ENCODE peak calls at places on chromosomes 2 and 18, in four cellular contexts. One of them, this sample, is unnamed. For H4K20me1, the result is how much of the 10 kb centered on the place peaks cover.

GRCh38 chr2:240455719-240456606 is 20.5 kb downstream of the GPC1 start:
- DNase-seq in K562: no peak
- DNase-seq in GM12878: no peak
- DNase-seq in H1: peak
- DNase-seq in this sample: no peak

GRCh38 chr2:241851325-241852115 is 7.2 kb downstream of the PDCD1 start:
- DNase-seq in K562: no peak
- DNase-seq in GM12878: no peak
- DNase-seq in H1: peak
- DNase-seq in this sample: no peak

GRCh38 chr2:39513641-39514094 is 76.6 kb upstream of the MAP4K3 start:
- DNase-seq in K562: peak
- DNase-seq in GM12878: peak
- DNase-seq in H1: no peak
- DNase-seq in this sample: peak

GRCh38 chr2:6917761-6918421 is 679 bp downstream of the RNF144A start:
- DNase-seq in K562: no peak
- DNase-seq in GM12878: no peak
- DNase-seq in H1: peak
- DNase-seq in this sample: no peak

GRCh38 chr2:179332903-179333302 is 68.3 kb upstream of the SESTD1 start:
- DNase-seq in K562: no peak
- DNase-seq in GM12878: no peak
- DNase-seq in H1: no peak
- DNase-seq in this sample: no peak

GRCh38 chr2:148674063-148675020 is 29.8 kb downstream of the EPC2 start:
- DNase-seq in K562: peak
- DNase-seq in GM12878: no peak
- DNase-seq in H1: peak
- DNase-seq in this sample: peak

GRCh38 chr2:158805936-158806335 is 10.8 kb downstream of the DAPL1 start:
- DNase-seq in K562: no peak
- DNase-seq in GM12878: no peak
- DNase-seq in H1: no peak
- DNase-seq in this sample: no peak

GRCh38 chr2:55345064-55345463 is 74.6 kb downstream of the CCDC88A start:
- DNase-seq in K562: no peak
- DNase-seq in GM12878: no peak
- DNase-seq in H1: no peak
- DNase-seq in this sample: no peak

GRCh38 chr2:120894936-120895335 is 159.3 kb downstream of the GLI2 start:
- DNase-seq in K562: no peak
- DNase-seq in GM12878: no peak
- DNase-seq in H1: no peak
- DNase-seq in this sample: no peak

GRCh38 chr18:32577561-32577960 is 106.9 kb upstream of the GAREM1 start:
- DNase-seq in K562: no peak
- DNase-seq in GM12878: no peak
- DNase-seq in H1: no peak
- DNase-seq in this sample: no peak

GRCh38 chr2:16933355-16933754 is 267.7 kb upstream of the CYRIA start:
- DNase-seq in K562: no peak
- DNase-seq in GM12878: no peak
- DNase-seq in H1: no peak
- DNase-seq in this sample: no peak

GRCh38 chr2:64768426-64769033 is 114.8 kb upstream of the SERTAD2 start:
- DNase-seq in K562: no peak
- DNase-seq in GM12878: no peak
- DNase-seq in H1: no peak
- DNase-seq in this sample: no peak

GRCh38 chr2:86218124-86218523 is 18.9 kb downstream of the MRPL35 start:
- DNase-seq in K562: no peak
- DNase-seq in GM12878: no peak
- DNase-seq in H1: no peak
- DNase-seq in this sample: no peak

GRCh38 chr2:107936427-107937359 is 49.6 kb upstream of the SLC5A7 start:
- DNase-seq in K562: peak
- DNase-seq in GM12878: no peak
- DNase-seq in H1: peak
- DNase-seq in this sample: no peak

GRCh38 chr18:60883594-60883993 is 449.6 kb upstream of the CDH20 start:
- DNase-seq in K562: no peak
- DNase-seq in GM12878: no peak
- DNase-seq in H1: no peak
- DNase-seq in this sample: no peak
- H4K20me1 ChIP-seq in K562: under half
- H4K20me1 ChIP-seq in GM12878: under half
- H4K20me1 ChIP-seq in H1: under half
- H4K20me1 ChIP-seq in this sample: under half

DNA sequence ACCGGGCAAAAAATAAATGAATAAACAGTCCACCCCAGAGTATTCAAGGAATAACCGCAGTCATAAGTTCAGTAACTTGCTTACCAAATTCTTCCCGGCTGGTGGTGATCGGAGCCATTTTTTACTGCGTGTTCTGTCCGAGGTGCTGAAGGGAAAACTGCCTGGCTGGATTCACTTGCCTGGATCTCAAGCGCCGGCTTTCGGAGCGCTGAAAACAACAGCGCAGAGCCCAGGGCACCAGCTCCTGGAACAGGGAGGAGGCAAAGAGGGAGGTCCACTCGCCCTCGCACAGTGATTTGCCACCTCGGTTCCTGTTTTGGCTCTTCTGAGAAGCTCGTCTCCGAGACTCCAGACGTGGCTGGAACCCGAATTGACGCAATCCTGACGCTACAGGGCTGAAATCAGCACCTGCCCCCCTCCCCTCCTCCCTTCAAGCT is at the start of gene SYT4:
- DNase-seq in K562: no peak
- DNase-seq in GM12878: no peak
- DNase-seq in H1: peak
- DNase-seq in this sample: no peak
- TF ChIP-seq ATF3 in K562: no peak
- TF ChIP-seq ATF3 in GM12878: no peak
- TF ChIP-seq ATF3 in H1: no peak
- TF ChIP-seq ATF3 in this sample: no peak

DNA sequence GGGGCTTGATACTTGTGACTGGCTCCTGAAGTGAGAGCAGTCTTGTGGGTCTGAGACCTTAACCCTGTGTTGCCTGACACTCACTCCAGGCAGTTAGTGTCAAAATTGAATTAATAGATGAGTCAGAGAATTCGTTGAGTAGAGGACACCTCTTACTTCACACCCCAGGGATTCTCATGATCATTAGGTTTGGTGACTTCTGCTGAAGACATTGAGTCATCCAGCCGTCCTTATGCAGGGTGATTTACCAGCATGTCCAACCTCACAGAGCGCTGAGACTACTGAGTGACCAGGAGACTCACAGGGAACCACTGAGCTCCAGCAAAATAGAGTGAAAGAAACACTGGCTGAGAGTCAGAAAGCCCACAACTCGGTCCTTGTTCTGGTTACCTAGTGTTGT is 36.0 kb upstream of the EVA1A start:
- DNase-seq in K562: no peak
- DNase-seq in GM12878: no peak
- DNase-seq in H1: no peak
- DNase-seq in this sample: no peak
- H3K9ac ChIP-seq in K562: no peak
- H3K9ac ChIP-seq in GM12878: no peak
- H3K9ac ChIP-seq in H1: no peak
- H3K9ac ChIP-seq in this sample: no peak

GRCh38 chr2:172743898-172744297 is 8.3 kb downstream of the RAPGEF4 start:
- DNase-seq in K562: no peak
- DNase-seq in GM12878: no peak
- DNase-seq in H1: no peak
- DNase-seq in this sample: no peak
- H4K20me1 ChIP-seq in K562: under half
- H4K20me1 ChIP-seq in GM12878: under half
- H4K20me1 ChIP-seq in H1: under half
- H4K20me1 ChIP-seq in this sample: under half

DNA sequence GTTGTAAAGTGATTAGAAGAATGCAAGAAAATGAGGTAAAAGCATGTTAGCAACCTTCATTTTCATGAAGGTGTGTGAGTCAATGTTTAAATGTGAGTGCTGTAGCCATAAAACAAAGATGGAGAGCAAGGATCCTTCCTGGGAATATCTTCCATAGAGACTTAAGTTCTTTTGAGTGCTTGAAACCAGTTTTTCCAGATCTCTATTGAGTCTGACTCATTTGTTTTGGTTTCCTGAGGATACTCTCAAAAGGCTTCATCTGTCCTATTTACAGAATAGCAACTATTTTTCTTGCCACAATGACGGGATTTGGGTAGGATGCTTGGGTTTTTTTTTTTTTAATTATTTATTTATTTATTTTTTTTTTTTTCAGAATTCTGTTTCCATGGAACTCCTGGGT is 45.9 kb upstream of the ASB1 start:
- DNase-seq in K562: no peak
- DNase-seq in GM12878: no peak
- DNase-seq in H1: no peak
- DNase-seq in this sample: peak
- TF ChIP-seq ATF3 in K562: no peak
- TF ChIP-seq ATF3 in GM12878: no peak
- TF ChIP-seq ATF3 in H1: no peak
- TF ChIP-seq ATF3 in this sample: no peak

DNA sequence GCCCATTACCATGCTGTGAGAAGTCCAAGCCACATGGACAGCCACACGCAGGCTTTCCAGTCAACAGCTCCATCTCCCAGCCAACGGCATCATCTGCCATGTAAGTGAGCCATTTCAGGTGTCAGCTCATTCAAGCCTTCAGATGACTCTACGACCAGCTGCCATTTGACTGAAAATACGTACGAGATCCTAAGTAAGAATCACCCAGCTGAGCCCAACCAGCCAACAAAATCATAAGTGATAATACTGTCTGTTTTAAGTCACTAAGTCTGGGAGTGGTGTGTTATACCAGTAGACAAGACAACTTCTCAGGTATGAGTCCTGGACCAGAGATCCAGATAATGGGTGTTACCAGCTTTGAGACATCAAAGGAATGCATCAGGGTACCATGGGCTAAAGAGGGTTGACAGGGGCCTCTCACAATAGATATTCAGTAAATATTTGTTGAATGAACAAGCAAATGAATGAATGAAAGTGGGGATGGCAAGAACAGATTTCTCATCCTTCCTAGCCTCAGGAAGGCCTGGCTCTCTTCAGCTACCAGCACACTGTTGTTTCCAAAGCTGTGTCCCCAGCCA is 52.9 kb upstream of the CTIF start:
- DNase-seq in K562: no peak
- DNase-seq in GM12878: no peak
- DNase-seq in H1: no peak
- DNase-seq in this sample: no peak
- H3K9ac ChIP-seq in K562: no peak
- H3K9ac ChIP-seq in GM12878: no peak
- H3K9ac ChIP-seq in H1: no peak
- H3K9ac ChIP-seq in this sample: no peak

GRCh38 chr2:71348302-71348701 is 16.7 kb downstream of the ZNF638 start:
- DNase-seq in K562: peak
- DNase-seq in GM12878: no peak
- DNase-seq in H1: no peak
- DNase-seq in this sample: no peak

GRCh38 chr2:71347517-71347916 is 15.9 kb downstream of the ZNF638 start:
- DNase-seq in K562: peak
- DNase-seq in GM12878: no peak
- DNase-seq in H1: no peak
- DNase-seq in this sample: no peak

GRCh38 chr2:71358931-71359671 is 27.5 kb downstream of the ZNF638 start:
- DNase-seq in K562: no peak
- DNase-seq in GM12878: no peak
- DNase-seq in H1: no peak
- DNase-seq in this sample: no peak

DNA sequence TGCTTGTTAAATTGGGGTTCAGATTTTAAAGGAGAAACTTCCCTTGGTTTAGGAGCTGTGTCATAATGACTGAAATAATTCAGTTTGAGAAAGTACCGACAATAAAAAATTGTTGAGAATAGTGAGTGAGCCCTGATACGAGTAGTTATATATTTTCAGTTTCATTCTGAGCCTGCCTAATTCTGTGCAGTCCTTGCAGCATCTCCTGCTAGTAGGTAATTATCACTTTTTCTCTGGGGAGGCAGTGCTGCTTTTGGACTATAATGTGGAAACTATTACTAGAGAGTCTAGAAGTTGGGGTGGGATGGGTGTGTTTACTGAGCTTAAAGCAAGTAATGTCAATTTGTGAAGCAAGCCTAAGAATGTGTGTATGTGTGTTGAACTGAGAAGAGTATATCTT is 21.7 kb downstream of the ZNF638 start:
- DNase-seq in K562: no peak
- DNase-seq in GM12878: peak
- DNase-seq in H1: no peak
- DNase-seq in this sample: no peak
- H4K20me1 ChIP-seq in K562: under half
- H4K20me1 ChIP-seq in GM12878: under half
- H4K20me1 ChIP-seq in H1: under half
- H4K20me1 ChIP-seq in this sample: under half

DNA sequence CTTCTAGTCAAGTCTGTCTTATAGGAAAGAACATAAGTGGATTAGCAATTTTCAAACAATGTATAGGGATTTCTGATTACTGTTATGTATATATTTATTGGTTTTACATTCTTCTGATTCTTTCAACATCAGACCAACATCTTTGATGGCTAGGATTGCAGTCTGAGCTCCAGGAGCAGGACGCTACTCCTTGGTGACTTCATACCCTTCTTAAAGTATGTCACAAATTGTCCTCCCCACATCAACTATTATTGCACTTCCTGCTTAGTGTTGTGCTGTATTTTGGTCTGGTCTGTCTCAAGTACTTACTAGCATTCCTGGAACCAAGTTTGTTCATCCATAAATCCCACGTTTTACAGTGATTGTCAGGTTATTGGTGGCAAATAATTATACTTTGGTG is 49.0 kb downstream of the MAP2 start:
- DNase-seq in K562: no peak
- DNase-seq in GM12878: no peak
- DNase-seq in H1: no peak
- DNase-seq in this sample: no peak
- TF ChIP-seq ATF3 in K562: no peak
- TF ChIP-seq ATF3 in GM12878: no peak
- TF ChIP-seq ATF3 in H1: no peak
- TF ChIP-seq ATF3 in this sample: no peak

DNA sequence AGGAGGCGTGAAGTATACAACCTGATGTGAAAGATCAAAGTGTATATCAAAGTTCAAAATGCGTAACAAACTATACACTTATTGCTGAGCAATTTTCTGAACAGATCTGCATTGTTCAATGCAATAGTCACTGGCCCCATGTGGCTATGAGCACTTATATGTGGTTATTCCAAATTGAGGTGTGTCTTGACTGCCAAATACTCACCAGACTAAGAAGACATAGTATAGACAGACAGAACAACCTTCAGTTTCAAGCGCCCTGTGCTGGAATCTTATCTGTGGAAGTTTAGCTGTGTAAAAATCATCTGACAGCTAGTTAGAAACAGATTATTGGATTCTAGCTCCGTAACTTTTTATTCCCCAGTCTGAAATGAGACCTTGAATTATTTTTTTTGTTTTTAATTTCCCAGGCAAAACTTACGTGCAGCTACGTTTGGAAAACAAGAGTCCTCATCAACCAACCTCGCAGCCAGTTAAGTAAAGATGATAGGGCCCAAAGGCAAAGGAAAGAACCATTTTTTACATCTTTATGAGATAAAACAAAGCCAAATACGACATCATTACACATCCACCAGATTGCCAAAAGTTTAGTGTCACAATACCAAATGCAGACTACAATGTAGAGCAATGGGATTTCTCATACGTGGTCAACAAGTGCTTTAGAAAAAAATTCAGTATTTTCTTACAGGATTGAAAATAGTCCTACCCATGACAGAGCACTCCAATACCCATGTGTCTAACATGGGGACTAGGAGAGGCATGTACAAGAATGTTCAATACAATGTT is 37.2 kb downstream of the MBOAT2 start:
- DNase-seq in K562: no peak
- DNase-seq in GM12878: no peak
- DNase-seq in H1: no peak
- DNase-seq in this sample: no peak
- H3K9ac ChIP-seq in K562: peak
- H3K9ac ChIP-seq in GM12878: no peak
- H3K9ac ChIP-seq in H1: no peak
- H3K9ac ChIP-seq in this sample: no peak